ENCODE peak calls at places on chromosomes 1 and 21, in five cellular contexts. One of them, this sample, is unnamed.

GRCh38 chr1:6004412-6005123 is 12.3 kb upstream of the NPHP4 start:
- DNase-seq in anterior cingulate cortex: no peak
- DNase-seq in activated CD4-positive, alpha-beta T cell treated with anti-CD3 and anti-CD28 coated beads for 36 hours: no peak
- DNase-seq in stimulated activated CD4-positive, alpha-beta T cell treated with anti-CD3 and anti-CD28 coated beads, Interleukin-4, amount 100 ng/mL, for 4 hours: no peak
- DNase-seq in epithelial cell of proximal tubule: no peak
- DNase-seq in this sample: no peak

GRCh38 chr1:31535561-31535960 is 40.8 kb upstream of the TINAGL1 start:
- DNase-seq in stimulated activated CD4-positive, alpha-beta T cell treated with anti-CD3 and anti-CD28 coated beads, Interleukin-4, amount 100 ng/mL, for 4 hours: no peak
- DNase-seq in activated CD4-positive, alpha-beta T cell treated with anti-CD3 and anti-CD28 coated beads for 36 hours: no peak
- DNase-seq in anterior cingulate cortex: no peak
- DNase-seq in epithelial cell of proximal tubule: no peak
- DNase-seq in this sample: no peak

GRCh38 chr1:42952353-42953001 is 6.2 kb downstream of the SLC2A1 start:
- DNase-seq in anterior cingulate cortex: no peak
- DNase-seq in epithelial cell of proximal tubule: no peak
- DNase-seq in stimulated activated CD4-positive, alpha-beta T cell treated with anti-CD3 and anti-CD28 coated beads, Interleukin-4, amount 100 ng/mL, for 4 hours: no peak
- DNase-seq in activated CD4-positive, alpha-beta T cell treated with anti-CD3 and anti-CD28 coated beads for 36 hours: no peak
- DNase-seq in this sample: peak

GRCh38 chr1:67668660-67669059 is 16.3 kb upstream of the GADD45A start:
- DNase-seq in activated CD4-positive, alpha-beta T cell treated with anti-CD3 and anti-CD28 coated beads for 36 hours: no peak
- DNase-seq in stimulated activated CD4-positive, alpha-beta T cell treated with anti-CD3 and anti-CD28 coated beads, Interleukin-4, amount 100 ng/mL, for 4 hours: no peak
- DNase-seq in anterior cingulate cortex: no peak
- DNase-seq in epithelial cell of proximal tubule: no peak
- DNase-seq in this sample: no peak

GRCh38 chr21:39715804-39716397 is 29.1 kb upstream of the IGSF5 start:
- DNase-seq in anterior cingulate cortex: peak
- DNase-seq in stimulated activated CD4-positive, alpha-beta T cell treated with anti-CD3 and anti-CD28 coated beads, Interleukin-4, amount 100 ng/mL, for 4 hours: peak
- DNase-seq in activated CD4-positive, alpha-beta T cell treated with anti-CD3 and anti-CD28 coated beads for 36 hours: peak
- DNase-seq in epithelial cell of proximal tubule: no peak
- DNase-seq in this sample: peak

GRCh38 chr1:158025576-158026230 is 32.3 kb downstream of the KIRREL1 start:
- DNase-seq in stimulated activated CD4-positive, alpha-beta T cell treated with anti-CD3 and anti-CD28 coated beads, Interleukin-4, amount 100 ng/mL, for 4 hours: no peak
- DNase-seq in anterior cingulate cortex: no peak
- DNase-seq in activated CD4-positive, alpha-beta T cell treated with anti-CD3 and anti-CD28 coated beads for 36 hours: no peak
- DNase-seq in epithelial cell of proximal tubule: no peak
- DNase-seq in this sample: no peak

GRCh38 chr1:84635261-84635848 is 54.9 kb downstream of the SSX2IP start:
- DNase-seq in epithelial cell of proximal tubule: peak
- DNase-seq in activated CD4-positive, alpha-beta T cell treated with anti-CD3 and anti-CD28 coated beads for 36 hours: no peak
- DNase-seq in anterior cingulate cortex: no peak
- DNase-seq in stimulated activated CD4-positive, alpha-beta T cell treated with anti-CD3 and anti-CD28 coated beads, Interleukin-4, amount 100 ng/mL, for 4 hours: no peak
- DNase-seq in this sample: no peak

GRCh38 chr1:211579434-211580302 is 707 bp upstream of the SLC30A1 start:
- DNase-seq in stimulated activated CD4-positive, alpha-beta T cell treated with anti-CD3 and anti-CD28 coated beads, Interleukin-4, amount 100 ng/mL, for 4 hours: no peak
- DNase-seq in anterior cingulate cortex: peak
- DNase-seq in activated CD4-positive, alpha-beta T cell treated with anti-CD3 and anti-CD28 coated beads for 36 hours: no peak
- DNase-seq in epithelial cell of proximal tubule: no peak
- DNase-seq in this sample: no peak

This sample was measured in GM10248.